ENCODE peak calls at places on chromosomes 12 and 14, in five cellular contexts. M, N, T, X and U are unnamed samples.
A peak's percentile ranks its signal among the peaks of the same experiment; 100 is the strongest.

GRCh38 chr14:49218436-49219092 is 367.6 kb downstream of the RPS29 start:
- DNase-seq in M (no peak), T (no peak), N (no peak), X (no peak), U (no peak)

GRCh38 chr14:102633906-102634595 is 41.6 kb downstream of the RCOR1 start:
- DNase-seq in X (no peak), N (no peak), M (no peak), T (no peak), U (no peak)

GRCh38 chr14:53432378-53432802 is 279.3 kb upstream of the DDHD1 start:
- DNase-seq in N (no peak), M (peak; percentile 55), T (no peak), X (peak; percentile 24), U (no peak)

GRCh38 chr12:119684730-119685129 is 16.8 kb downstream of the PRKAB1 start:
- DNase-seq in T (no peak), X (no peak), N (no peak), M (no peak), U (no peak)

GRCh38 chr12:4395818-4396217 is 16.3 kb upstream of the FGF23 start:
- DNase-seq in T (no peak), N (no peak), X (no peak), M (no peak), U (no peak)

GRCh38 chr12:101490286-101490920 is 15.3 kb downstream of the SPIC start:
- DNase-seq in X (peak; percentile 55), T (no peak), N (no peak), M (peak; percentile 62), U (no peak)

GRCh38 chr14:70448633-70449032 is 3.3 kb upstream of the ADAM21 start:
- DNase-seq in N (no peak), T (no peak), X (no peak), M (peak; percentile 48), U (no peak)

GRCh38 chr12:116152268-116152667 is 125.2 kb downstream of the MED13L start:
- DNase-seq in M (peak; percentile 33), T (no peak), X (no peak), N (no peak), U (no peak)

GRCh38 chr12:131141483-131141882 is 187.8 kb downstream of the ADGRD1 start:
- DNase-seq in M (no peak), N (no peak), T (no peak), X (no peak), U (no peak)

GRCh38 chr14:105883066-105884005 is 357.0 kb downstream of the TMEM121 start:
- DNase-seq in X (no peak), M (no peak), N (no peak), T (no peak), U (no peak)

GRCh38 chr12:45217846-45218245 is 2.0 kb downstream of the ANO6 start:
- DNase-seq in N (no peak), M (no peak), X (peak; percentile 30), T (no peak), U (no peak)

GRCh38 chr14:35678403-35679028 is 130.6 kb downstream of the RALGAPA1 start:
- DNase-seq in T (no peak), N (no peak), M (no peak), X (no peak), U (no peak)

GRCh38 chr12:69469854-69470188 is 367 bp upstream of the FRS2 start:
- DNase-seq in N (no peak), X (no peak), M (no peak), T (no peak), U (no peak)

GRCh38 chr12:17478908-17479673 is 610.9 kb downstream of the RERGL start:
- DNase-seq in N (no peak), T (no peak), M (no peak), X (no peak), U (no peak)

GRCh38 chr12:3777206-3777809 is 24.4 kb upstream of the CRACR2A start:
- DNase-seq in X (peak; percentile 51), T (peak; percentile 17), N (no peak), M (peak; percentile 46), U (no peak)

GRCh38 chr12:51793201-51793600 is 55.3 kb downstream of the FIGNL2 start:
- DNase-seq in T (no peak), X (no peak), N (no peak), M (no peak), U (no peak)

GRCh38 chr12:132445884-132446471 is 44.0 kb upstream of the FBRSL1 start:
- DNase-seq in T (peak; percentile 81), N (peak; percentile 62), X (no peak), M (peak; percentile 100), U (peak; percentile 65)

GRCh38 chr12:123754041-123754757 is 7.9 kb upstream of the DNAH10 start:
- DNase-seq in X (no peak), M (peak; percentile 22), N (no peak), T (no peak), U (no peak)

GRCh38 chr12:116813271-116814041 is 67.8 kb downstream of the HRK start:
- DNase-seq in X (no peak), M (no peak), N (no peak), T (no peak), U (no peak)

GRCh38 chr14:100842799-100843198 is 16.9 kb downstream of the MEG3 start:
- DNase-seq in T (no peak), N (no peak), X (no peak), M (no peak), U (no peak)

GRCh38 chr14:25041898-25042297 is 8.0 kb downstream of the STXBP6 start:
- DNase-seq in N (no peak), T (no peak), M (no peak), X (no peak), U (no peak)

GRCh38 chr12:52419656-52420055 is 13.5 kb upstream of the KRT82 start:
- DNase-seq in T (no peak), N (no peak), M (no peak), X (no peak), U (no peak)

GRCh38 chr14:50069325-50069724 is 47.0 kb downstream of the VCPKMT start:
- DNase-seq in T (no peak), X (no peak), N (no peak), M (no peak), U (peak; percentile 42)

GRCh38 chr12:126910570-126910969 is 1356.4 kb upstream of the TMEM132C start:
- DNase-seq in N (no peak), T (no peak), X (no peak), M (no peak), U (no peak)

GRCh38 chr14:27929823-27930347 is 836.7 kb upstream of the FOXG1 start:
- DNase-seq in M (no peak), N (no peak), T (no peak), X (no peak), U (no peak)

GRCh38 chr14:72652179-72652578 is 241.7 kb downstream of the DPF3 start:
- DNase-seq in T (no peak), X (no peak), N (no peak), M (no peak), U (no peak)

GRCh38 chr12:22672951-22673350 is 48.0 kb downstream of the ETNK1 start:
- DNase-seq in M (no peak), N (no peak), T (no peak), X (no peak), U (no peak)

GRCh38 chr12:6849976-6850560 is 1.0 kb downstream of the CDCA3 start:
- DNase-seq in M (no peak), X (no peak), T (no peak), N (no peak), U (no peak)

GRCh38 chr14:104106471-104106991 is 21.0 kb downstream of the ASPG start:
- DNase-seq in N (no peak), X (no peak), M (no peak), T (no peak), U (peak; percentile 38)

GRCh38 chr12:779745-780734 is 27.7 kb downstream of the WNK1 start:
- DNase-seq in X (no peak), N (no peak), M (peak; percentile 39), T (no peak), U (no peak)
- H3K4me3 ChIP-seq in X (no peak overlapping the region), N (no peak overlapping the region), M (peak overlapping the region; percentile 23), T (peak overlapping the region; percentile 2), U (peak overlapping the region; percentile 7)

DNA sequence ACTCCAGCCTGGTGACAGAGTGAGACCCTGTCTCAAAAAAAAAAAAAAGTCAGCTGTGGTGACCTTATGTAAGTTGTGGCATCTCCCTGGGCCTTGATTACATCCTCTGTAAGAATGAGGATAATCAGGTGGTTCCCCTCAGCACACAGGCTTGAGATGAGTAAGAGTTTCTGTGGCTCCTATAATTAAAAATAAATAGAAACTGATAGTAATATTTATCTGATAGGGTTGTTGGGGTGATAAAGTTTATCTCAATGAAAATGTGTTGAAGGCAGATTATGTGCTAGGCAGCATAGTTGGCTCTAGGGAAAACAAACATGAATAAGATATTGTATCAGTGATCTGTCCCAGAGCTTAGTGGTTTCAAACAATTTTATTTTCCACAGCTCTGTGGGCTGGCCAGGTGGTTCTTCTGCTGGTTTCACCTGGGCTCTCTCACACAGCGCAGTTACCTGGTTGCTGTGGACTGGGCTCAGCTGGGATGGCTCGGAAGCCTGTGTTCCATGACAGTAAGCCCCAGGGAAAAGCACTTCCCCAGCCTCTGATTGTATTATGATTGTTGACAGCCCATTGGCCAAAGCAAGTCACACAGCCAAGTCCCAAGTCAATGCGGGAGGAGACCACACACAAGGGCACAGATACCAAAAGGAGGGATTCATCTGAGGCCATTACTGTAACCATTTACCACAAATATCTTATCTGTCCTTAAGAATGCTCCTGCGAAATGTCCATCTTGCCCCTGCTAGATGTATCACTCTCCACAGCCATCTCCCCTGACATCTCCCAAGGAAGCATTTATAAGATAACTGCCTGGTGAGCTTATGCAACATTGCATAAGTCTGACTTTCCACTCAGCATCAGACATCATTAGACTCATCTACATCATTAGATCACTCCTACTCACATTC is 151.7 kb downstream of the NUAK1 start:
- DNase-seq in X (peak; percentile 55), T (no peak), M (no peak), N (no peak), U (no peak)
- H3K27ac ChIP-seq in X (peak overlapping the region; percentile 47), T (no peak overlapping the region), M (no peak overlapping the region), N (no peak overlapping the region), U (no peak overlapping the region)

DNA sequence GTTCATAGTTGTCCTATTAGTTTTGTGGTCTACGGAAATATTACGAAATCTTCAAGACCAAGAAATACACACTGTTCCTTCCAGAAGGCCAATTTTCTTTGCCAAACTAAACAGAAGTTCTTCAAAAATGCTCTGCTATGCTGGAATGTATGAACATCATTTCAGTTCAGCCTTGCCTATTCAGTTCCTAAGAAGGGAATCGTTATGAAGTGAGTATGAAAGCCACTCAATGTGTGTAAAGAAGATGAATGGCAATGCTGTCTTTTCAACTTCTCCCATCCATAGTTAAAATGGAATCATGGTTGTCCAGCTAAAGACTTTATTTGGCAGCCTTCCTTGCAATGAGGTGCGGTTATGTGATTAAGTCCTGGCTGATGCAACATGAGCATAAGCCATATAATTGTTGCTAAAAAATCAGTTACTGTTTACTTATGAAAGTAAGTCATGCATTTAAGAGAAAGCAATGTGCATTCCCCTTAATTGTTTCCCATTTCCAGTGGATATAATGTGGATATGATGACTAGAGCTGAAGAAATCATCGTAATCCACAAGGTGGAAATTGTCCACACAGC is 73.8 kb upstream of the PTPRR start:
- DNase-seq in M (no peak), N (no peak), X (no peak), T (no peak), U (no peak)
- H3K4me3 ChIP-seq in M (no peak overlapping the region), N (no peak overlapping the region), X (no peak overlapping the region), T (no peak overlapping the region), U (no peak overlapping the region)

DNA sequence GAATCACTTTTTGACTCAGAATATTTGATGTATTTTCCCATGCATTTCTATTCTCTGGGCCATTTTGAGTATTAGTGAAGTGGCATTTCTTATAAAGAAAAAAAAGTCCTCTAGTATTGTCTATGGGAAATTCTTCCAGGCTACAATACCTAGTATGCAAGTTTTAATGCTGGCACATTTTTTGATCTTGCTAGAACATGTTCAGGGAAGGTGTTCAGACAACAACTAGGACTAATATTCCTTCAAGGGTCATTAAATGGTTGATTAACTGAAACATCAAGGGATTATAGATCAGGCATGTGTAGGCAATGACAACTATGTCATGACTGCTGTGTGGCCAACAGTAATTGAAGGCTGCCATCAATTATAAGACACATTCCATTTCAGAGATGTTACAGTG is 7.7 kb downstream of the CCDC184 start:
- DNase-seq in M (no peak), T (no peak), X (no peak), N (no peak), U (no peak)
- H3K27ac ChIP-seq in M (no peak overlapping the region), T (no peak overlapping the region), X (no peak overlapping the region), N (no peak overlapping the region), U (no peak overlapping the region)